ENCODE peak calls at places on chromosomes 5 and 9, in nine cellular contexts. One of them, this sample, is unnamed.

GRCh38 chr9:86287013-86287412 is 4.7 kb upstream of the ISCA1 start:
- DNase-seq in fibroblast of mammary gland: peak; percentile 71
- DNase-seq in brain microvascular endothelial cell: peak; percentile 42
- DNase-seq in epithelial cell of esophagus: peak; percentile 70
- DNase-seq in A549: peak; percentile 13
- DNase-seq in GM23338: peak; percentile 92
- DNase-seq in lower lobe of right lung: no peak
- DNase-seq in kidney epithelial cell: peak; percentile 12
- DNase-seq in fibroblast of lung: peak; percentile 56
- DNase-seq in this sample: no peak

GRCh38 chr9:133708770-133709611 is 29.2 kb downstream of the SARDH start:
- DNase-seq in fibroblast of mammary gland: no peak
- DNase-seq in brain microvascular endothelial cell: no peak
- DNase-seq in epithelial cell of esophagus: no peak
- DNase-seq in A549: no peak
- DNase-seq in GM23338: no peak
- DNase-seq in lower lobe of right lung: no peak
- DNase-seq in kidney epithelial cell: peak; percentile 28
- DNase-seq in fibroblast of lung: no peak
- DNase-seq in this sample: no peak

GRCh38 chr9:36192196-36192595 is 1.5 kb downstream of the CLTA start:
- DNase-seq in fibroblast of mammary gland: peak; percentile 38
- DNase-seq in brain microvascular endothelial cell: no peak
- DNase-seq in epithelial cell of esophagus: peak; percentile 29
- DNase-seq in A549: no peak
- DNase-seq in GM23338: peak; percentile 20
- DNase-seq in lower lobe of right lung: no peak
- DNase-seq in kidney epithelial cell: no peak
- DNase-seq in fibroblast of lung: no peak
- DNase-seq in this sample: no peak

GRCh38 chr5:4104831-4105597 is 509.4 kb downstream of the IRX1 start:
- DNase-seq in fibroblast of mammary gland: no peak
- DNase-seq in brain microvascular endothelial cell: no peak
- DNase-seq in epithelial cell of esophagus: no peak
- DNase-seq in A549: no peak
- DNase-seq in GM23338: no peak
- DNase-seq in lower lobe of right lung: no peak
- DNase-seq in kidney epithelial cell: no peak
- DNase-seq in fibroblast of lung: no peak
- DNase-seq in this sample: no peak

GRCh38 chr9:120698766-120699165 is 15.5 kb downstream of the MEGF9 start:
- DNase-seq in fibroblast of mammary gland: peak; percentile 25
- DNase-seq in brain microvascular endothelial cell: no peak
- DNase-seq in epithelial cell of esophagus: no peak
- DNase-seq in A549: no peak
- DNase-seq in GM23338: no peak
- DNase-seq in lower lobe of right lung: no peak
- DNase-seq in kidney epithelial cell: no peak
- DNase-seq in fibroblast of lung: no peak
- DNase-seq in this sample: no peak

GRCh38 chr5:162990856-162991497 is 446.4 kb upstream of the CCNG1 start:
- DNase-seq in fibroblast of mammary gland: no peak
- DNase-seq in brain microvascular endothelial cell: no peak
- DNase-seq in epithelial cell of esophagus: no peak
- DNase-seq in A549: no peak
- DNase-seq in GM23338: no peak
- DNase-seq in lower lobe of right lung: no peak
- DNase-seq in kidney epithelial cell: no peak
- DNase-seq in fibroblast of lung: no peak
- DNase-seq in this sample: no peak

GRCh38 chr9:107488400-107489143 is 997 bp downstream of the KLF4 start:
- DNase-seq in fibroblast of mammary gland: peak; percentile 73
- DNase-seq in brain microvascular endothelial cell: peak; percentile 47
- DNase-seq in epithelial cell of esophagus: peak; percentile 71
- DNase-seq in A549: peak; percentile 34
- DNase-seq in GM23338: peak; percentile 50
- DNase-seq in lower lobe of right lung: peak; percentile 90
- DNase-seq in kidney epithelial cell: no peak
- DNase-seq in fibroblast of lung: peak; percentile 33
- DNase-seq in this sample: peak; percentile 47

GRCh38 chr9:69582018-69582417 is 90.2 kb downstream of the APBA1 start:
- DNase-seq in fibroblast of mammary gland: no peak
- DNase-seq in brain microvascular endothelial cell: no peak
- DNase-seq in epithelial cell of esophagus: peak; percentile 8
- DNase-seq in A549: no peak
- DNase-seq in GM23338: no peak
- DNase-seq in lower lobe of right lung: no peak
- DNase-seq in kidney epithelial cell: no peak
- DNase-seq in fibroblast of lung: no peak
- DNase-seq in this sample: no peak

GRCh38 chr5:171855265-171855664 is 69.6 kb downstream of the SMIM23 start:
- DNase-seq in fibroblast of mammary gland: no peak
- DNase-seq in brain microvascular endothelial cell: no peak
- DNase-seq in epithelial cell of esophagus: no peak
- DNase-seq in A549: no peak
- DNase-seq in GM23338: no peak
- DNase-seq in lower lobe of right lung: no peak
- DNase-seq in kidney epithelial cell: no peak
- DNase-seq in fibroblast of lung: no peak
- DNase-seq in this sample: no peak

GRCh38 chr9:120345379-120345778 is 234.6 kb downstream of the CDK5RAP2 start:
- DNase-seq in fibroblast of mammary gland: no peak
- DNase-seq in brain microvascular endothelial cell: no peak
- DNase-seq in epithelial cell of esophagus: no peak
- DNase-seq in A549: no peak
- DNase-seq in GM23338: no peak
- DNase-seq in lower lobe of right lung: no peak
- DNase-seq in kidney epithelial cell: no peak
- DNase-seq in fibroblast of lung: no peak
- DNase-seq in this sample: no peak

GRCh38 chr5:112848116-112848811 is 12.8 kb upstream of the SRP19 start:
- DNase-seq in fibroblast of mammary gland: peak; percentile 79
- DNase-seq in brain microvascular endothelial cell: peak; percentile 58
- DNase-seq in epithelial cell of esophagus: peak; percentile 77
- DNase-seq in A549: peak; percentile 33
- DNase-seq in GM23338: peak; percentile 95
- DNase-seq in lower lobe of right lung: no peak
- DNase-seq in kidney epithelial cell: peak; percentile 29
- DNase-seq in fibroblast of lung: peak; percentile 72
- DNase-seq in this sample: peak; percentile 21

GRCh38 chr5:134833340-134834032 is 12.3 kb upstream of the C5orf24 start:
- DNase-seq in fibroblast of mammary gland: no peak
- DNase-seq in brain microvascular endothelial cell: peak; percentile 36
- DNase-seq in epithelial cell of esophagus: no peak
- DNase-seq in A549: no peak
- DNase-seq in GM23338: no peak
- DNase-seq in lower lobe of right lung: no peak
- DNase-seq in kidney epithelial cell: no peak
- DNase-seq in fibroblast of lung: peak; percentile 73
- DNase-seq in this sample: no peak

GRCh38 chr5:17436345-17436744 is 61.7 kb upstream of the TAF11L2 start:
- DNase-seq in fibroblast of mammary gland: no peak
- DNase-seq in brain microvascular endothelial cell: no peak
- DNase-seq in epithelial cell of esophagus: no peak
- DNase-seq in A549: no peak
- DNase-seq in GM23338: no peak
- DNase-seq in lower lobe of right lung: no peak
- DNase-seq in kidney epithelial cell: no peak
- DNase-seq in fibroblast of lung: no peak
- DNase-seq in this sample: no peak

GRCh38 chr5:112694853-112695709 is 42.6 kb upstream of the APC start:
- DNase-seq in fibroblast of mammary gland: peak; percentile 72
- DNase-seq in brain microvascular endothelial cell: peak; percentile 36
- DNase-seq in epithelial cell of esophagus: peak; percentile 7
- DNase-seq in A549: no peak
- DNase-seq in GM23338: no peak
- DNase-seq in lower lobe of right lung: no peak
- DNase-seq in kidney epithelial cell: peak; percentile 16
- DNase-seq in fibroblast of lung: peak; percentile 73
- DNase-seq in this sample: no peak

DNA sequence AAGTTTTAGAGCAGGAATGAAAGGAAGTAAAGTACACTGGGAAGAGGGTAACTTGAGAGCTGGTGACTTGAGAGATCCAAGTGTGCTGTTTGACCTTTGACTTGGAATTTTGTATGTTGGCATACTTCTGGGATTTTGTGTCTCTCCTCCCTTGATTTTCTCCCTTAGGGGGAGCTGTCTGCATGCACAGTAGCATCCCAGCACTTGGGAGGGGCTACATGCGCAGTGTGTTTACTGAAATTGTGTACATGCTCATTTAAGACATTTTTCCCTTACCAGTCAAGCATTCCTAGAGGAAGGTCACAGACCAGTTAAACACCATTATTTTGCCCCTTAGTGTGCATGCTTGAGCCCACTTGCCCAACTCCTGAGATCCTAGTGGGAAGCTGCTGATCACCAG is 120.1 kb downstream of the ZNF622 start:
- DNase-seq in fibroblast of mammary gland: peak; percentile 4
- DNase-seq in brain microvascular endothelial cell: no peak
- DNase-seq in epithelial cell of esophagus: peak; percentile 35
- DNase-seq in A549: no peak
- DNase-seq in GM23338: peak; percentile 35
- DNase-seq in lower lobe of right lung: no peak
- DNase-seq in kidney epithelial cell: no peak
- DNase-seq in fibroblast of lung: no peak
- DNase-seq in this sample: no peak
- TF ChIP-seq CTCF in fibroblast of mammary gland: peak; percentile 2
- TF ChIP-seq CTCF in brain microvascular endothelial cell: no peak
- TF ChIP-seq CTCF in epithelial cell of esophagus: peak; percentile 17
- TF ChIP-seq CTCF in A549: no peak
- TF ChIP-seq CTCF in GM23338: peak; percentile 53
- TF ChIP-seq CTCF in lower lobe of right lung: no peak
- TF ChIP-seq CTCF in kidney epithelial cell: no peak
- TF ChIP-seq CTCF in fibroblast of lung: no peak
- TF ChIP-seq CTCF in this sample: no peak

GRCh38 chr9:72753261-72753893 is 199.5 kb downstream of the ALDH1A1 start:
- DNase-seq in fibroblast of mammary gland: peak; percentile 13
- DNase-seq in brain microvascular endothelial cell: peak; percentile 3
- DNase-seq in epithelial cell of esophagus: peak; percentile 43
- DNase-seq in A549: peak; percentile 13
- DNase-seq in GM23338: no peak
- DNase-seq in lower lobe of right lung: no peak
- DNase-seq in kidney epithelial cell: no peak
- DNase-seq in fibroblast of lung: peak; percentile 30
- DNase-seq in this sample: peak; percentile 17
- TF ChIP-seq CTCF in fibroblast of mammary gland: peak; percentile 30
- TF ChIP-seq CTCF in brain microvascular endothelial cell: peak; percentile 56
- TF ChIP-seq CTCF in epithelial cell of esophagus: peak; percentile 55
- TF ChIP-seq CTCF in A549: peak; percentile 65
- TF ChIP-seq CTCF in GM23338: peak; percentile 29
- TF ChIP-seq CTCF in lower lobe of right lung: peak; percentile 33
- TF ChIP-seq CTCF in kidney epithelial cell: peak; percentile 43
- TF ChIP-seq CTCF in fibroblast of lung: peak; percentile 27
- TF ChIP-seq CTCF in this sample: no peak

DNA sequence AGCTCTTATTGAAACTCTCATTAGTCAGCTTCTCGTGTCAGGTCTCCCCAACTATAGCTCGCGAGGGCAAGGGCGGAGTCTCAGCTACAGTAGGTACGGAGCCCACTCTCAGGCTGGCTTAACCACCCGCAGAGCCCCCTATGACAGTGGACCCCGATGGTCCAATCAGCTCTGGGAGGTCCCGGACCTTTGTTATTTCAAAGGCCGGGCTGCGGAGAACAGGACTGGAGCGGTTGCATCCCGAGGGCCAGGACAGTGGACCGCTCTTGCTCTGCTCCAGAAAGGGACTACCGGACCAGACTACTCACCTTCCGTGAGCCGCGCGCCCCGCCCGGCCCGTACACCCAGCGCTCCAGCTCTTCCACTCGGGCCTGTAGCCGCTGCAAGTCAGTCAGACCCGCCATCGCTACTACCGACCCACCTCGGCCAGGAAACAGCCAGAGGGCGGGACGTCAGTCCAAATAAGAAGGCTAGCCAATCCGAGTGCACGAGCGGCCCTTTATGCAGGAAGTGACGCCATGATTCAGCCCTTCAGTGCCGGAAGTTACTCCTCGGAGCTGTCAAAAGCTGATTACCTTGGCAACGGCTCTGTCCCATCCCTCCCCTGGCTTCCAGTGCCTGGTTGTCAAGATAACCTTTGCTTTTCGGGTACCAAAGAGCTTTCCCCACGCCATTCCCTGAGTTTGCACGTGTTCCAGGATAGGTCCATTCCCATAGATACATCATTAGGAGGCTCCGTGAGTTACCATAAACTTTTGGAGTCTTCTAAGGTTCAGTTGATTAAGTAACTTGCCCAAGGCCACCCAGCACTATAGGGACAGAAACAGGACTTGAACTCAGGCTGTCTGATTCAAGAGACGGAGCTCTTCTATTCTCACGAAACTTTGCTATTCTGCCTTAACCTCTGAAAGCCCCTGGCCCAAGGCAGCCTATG is at the start of gene DCTN3:
- DNase-seq in fibroblast of mammary gland: peak; percentile 94
- DNase-seq in brain microvascular endothelial cell: peak; percentile 97
- DNase-seq in epithelial cell of esophagus: peak; percentile 95
- DNase-seq in A549: peak; percentile 97
- DNase-seq in GM23338: peak; percentile 99
- DNase-seq in lower lobe of right lung: peak; percentile 96
- DNase-seq in kidney epithelial cell: peak; percentile 90
- DNase-seq in fibroblast of lung: peak; percentile 95
- DNase-seq in this sample: peak; percentile 79
- TF ChIP-seq CTCF in fibroblast of mammary gland: no peak
- TF ChIP-seq CTCF in brain microvascular endothelial cell: no peak
- TF ChIP-seq CTCF in epithelial cell of esophagus: no peak
- TF ChIP-seq CTCF in A549: no peak
- TF ChIP-seq CTCF in GM23338: no peak
- TF ChIP-seq CTCF in lower lobe of right lung: no peak
- TF ChIP-seq CTCF in kidney epithelial cell: no peak
- TF ChIP-seq CTCF in fibroblast of lung: no peak
- TF ChIP-seq CTCF in this sample: no peak

GRCh38 chr5:129245489-129245888 is 150.9 kb downstream of the ISOC1 start:
- DNase-seq in fibroblast of mammary gland: peak; percentile 11
- DNase-seq in brain microvascular endothelial cell: no peak
- DNase-seq in epithelial cell of esophagus: no peak
- DNase-seq in A549: no peak
- DNase-seq in GM23338: no peak
- DNase-seq in lower lobe of right lung: no peak
- DNase-seq in kidney epithelial cell: no peak
- DNase-seq in fibroblast of lung: peak; percentile 6
- DNase-seq in this sample: no peak

GRCh38 chr5:129246088-129246487 is 151.5 kb downstream of the ISOC1 start:
- DNase-seq in fibroblast of mammary gland: peak; percentile 30
- DNase-seq in brain microvascular endothelial cell: no peak
- DNase-seq in epithelial cell of esophagus: no peak
- DNase-seq in A549: no peak
- DNase-seq in GM23338: no peak
- DNase-seq in lower lobe of right lung: no peak
- DNase-seq in kidney epithelial cell: no peak
- DNase-seq in fibroblast of lung: no peak
- DNase-seq in this sample: no peak

GRCh38 chr5:129244478-129244877 is 149.9 kb downstream of the ISOC1 start:
- DNase-seq in fibroblast of mammary gland: peak; percentile 82
- DNase-seq in brain microvascular endothelial cell: no peak
- DNase-seq in epithelial cell of esophagus: peak; percentile 57
- DNase-seq in A549: no peak
- DNase-seq in GM23338: no peak
- DNase-seq in lower lobe of right lung: no peak
- DNase-seq in kidney epithelial cell: no peak
- DNase-seq in fibroblast of lung: peak; percentile 20
- DNase-seq in this sample: no peak

GRCh38 chr5:129241755-129242154 is 147.2 kb downstream of the ISOC1 start:
- DNase-seq in fibroblast of mammary gland: no peak
- DNase-seq in brain microvascular endothelial cell: no peak
- DNase-seq in epithelial cell of esophagus: no peak
- DNase-seq in A549: no peak
- DNase-seq in GM23338: peak; percentile 61
- DNase-seq in lower lobe of right lung: no peak
- DNase-seq in kidney epithelial cell: no peak
- DNase-seq in fibroblast of lung: no peak
- DNase-seq in this sample: no peak

GRCh38 chr5:129243058-129243457 is 148.5 kb downstream of the ISOC1 start:
- DNase-seq in fibroblast of mammary gland: peak; percentile 57
- DNase-seq in brain microvascular endothelial cell: no peak
- DNase-seq in epithelial cell of esophagus: no peak
- DNase-seq in A549: no peak
- DNase-seq in GM23338: no peak
- DNase-seq in lower lobe of right lung: no peak
- DNase-seq in kidney epithelial cell: no peak
- DNase-seq in fibroblast of lung: no peak
- DNase-seq in this sample: no peak
- TF ChIP-seq CTCF in fibroblast of mammary gland: no peak
- TF ChIP-seq CTCF in brain microvascular endothelial cell: no peak
- TF ChIP-seq CTCF in epithelial cell of esophagus: no peak
- TF ChIP-seq CTCF in A549: no peak
- TF ChIP-seq CTCF in GM23338: no peak
- TF ChIP-seq CTCF in lower lobe of right lung: no peak
- TF ChIP-seq CTCF in kidney epithelial cell: no peak
- TF ChIP-seq CTCF in fibroblast of lung: no peak
- TF ChIP-seq CTCF in this sample: no peak